ENCODE peak calls at places on chromosomes 12 and 14, in four cellular contexts. Y, Q, K and D are unnamed samples. For H3K9me3, the result is how much of the 10 kb centered on the place peaks cover.

GRCh38 chr14:76011959-76012802 is 26.6 kb downstream of the IFT43 start:
- DNase-seq in Y (no peak), Q (no peak), K (peak), D (peak)

GRCh38 chr12:90211017-90211416 is 502.4 kb upstream of the ATP2B1 start:
- DNase-seq in Y (peak), Q (no peak), K (no peak), D (peak)

GRCh38 chr12:41589878-41590277 is 401.8 kb downstream of the PDZRN4 start:
- DNase-seq in Y (no peak), Q (no peak), K (no peak), D (no peak)

GRCh38 chr12:55142896-55143870 is 17.0 kb downstream of the OR9K2 start:
- DNase-seq in Y (peak), Q (peak), K (peak), D (peak)

GRCh38 chr12:122523280-122523679 is 3.5 kb downstream of the RSRC2 start:
- DNase-seq in Y (peak), Q (peak), K (no peak), D (peak)

GRCh38 chr14:22533739-22534359 is 55.2 kb downstream of the DAD1 start:
- DNase-seq in Y (no peak), Q (no peak), K (no peak), D (no peak)

GRCh38 chr14:90460136-90460535 is 63.3 kb downstream of the CALM1 start:
- DNase-seq in Y (no peak), Q (no peak), K (no peak), D (no peak)

GRCh38 chr12:101792046-101792931 is 38.5 kb downstream of the GNPTAB start:
- DNase-seq in Y (no peak), Q (no peak), K (no peak), D (no peak)

GRCh38 chr14:96670391-96670790 is 126.8 kb upstream of the VRK1 start:
- DNase-seq in Y (no peak), Q (no peak), K (no peak), D (no peak)

GRCh38 chr14:106204063-106204462 is 677.7 kb downstream of the TMEM121 start:
- DNase-seq in Y (no peak), Q (no peak), K (no peak), D (no peak)
- H3K9me3 ChIP-seq in Y (under half), Q (under half), K (under half), D (under half)

GRCh38 chr14:24726480-24726879 is 92.5 kb upstream of the GZMB start:
- DNase-seq in Y (no peak), Q (no peak), K (no peak), D (no peak)
- TF ChIP-seq CTCF in Y (no peak), Q (no peak), K (no peak), D (no peak)

GRCh38 chr14:66482873-66483272 is 3.3 kb upstream of the CCDC196 start:
- DNase-seq in Y (no peak), Q (no peak), K (no peak), D (no peak)

GRCh38 chr14:66485910-66486421 is at the start of gene CCDC196:
- DNase-seq in Y (no peak), Q (no peak), K (no peak), D (no peak)

GRCh38 chr14:66487159-66487558 is 988 bp downstream of the CCDC196 start:
- DNase-seq in Y (no peak), Q (no peak), K (no peak), D (no peak)

GRCh38 chr14:66485029-66485428 is 1.1 kb upstream of the CCDC196 start:
- DNase-seq in Y (no peak), Q (no peak), K (no peak), D (no peak)

DNA sequence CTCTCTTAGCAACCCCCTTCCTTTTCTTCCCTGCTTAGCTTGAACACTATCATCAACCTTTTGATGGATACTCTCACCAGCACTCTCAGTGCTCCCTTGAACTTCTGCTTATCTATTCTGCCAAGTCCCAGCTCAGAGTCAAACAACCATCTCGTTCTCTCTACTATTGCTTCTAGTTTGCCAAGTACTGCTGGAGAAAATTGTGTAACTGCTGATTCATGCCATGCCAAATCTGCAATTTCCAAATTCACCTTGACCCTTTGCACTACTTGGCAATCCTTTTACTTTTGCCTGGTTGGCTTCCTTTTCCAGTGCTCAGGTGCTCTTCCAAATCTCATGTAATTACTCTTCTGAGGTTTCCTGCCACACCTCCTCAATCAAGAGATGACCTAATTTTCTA is 2.8 kb upstream of the CCDC196 start:
- DNase-seq in Y (no peak), Q (no peak), K (no peak), D (no peak)
- H3K4me2 ChIP-seq in Y (no peak), Q (no peak), K (no peak), D (no peak)

GRCh38 chr12:99977550-99977949 is 7.2 kb downstream of the ANKS1B start:
- DNase-seq in Y (no peak), Q (no peak), K (no peak), D (no peak)

GRCh38 chr12:99975321-99975720 is 9.4 kb downstream of the ANKS1B start:
- DNase-seq in Y (no peak), Q (no peak), K (no peak), D (no peak)

GRCh38 chr12:99978152-99978551 is 6.6 kb downstream of the ANKS1B start:
- DNase-seq in Y (no peak), Q (no peak), K (no peak), D (no peak)

GRCh38 chr12:99976762-99977161 is 8.0 kb downstream of the ANKS1B start:
- DNase-seq in Y (no peak), Q (no peak), K (no peak), D (no peak)

DNA sequence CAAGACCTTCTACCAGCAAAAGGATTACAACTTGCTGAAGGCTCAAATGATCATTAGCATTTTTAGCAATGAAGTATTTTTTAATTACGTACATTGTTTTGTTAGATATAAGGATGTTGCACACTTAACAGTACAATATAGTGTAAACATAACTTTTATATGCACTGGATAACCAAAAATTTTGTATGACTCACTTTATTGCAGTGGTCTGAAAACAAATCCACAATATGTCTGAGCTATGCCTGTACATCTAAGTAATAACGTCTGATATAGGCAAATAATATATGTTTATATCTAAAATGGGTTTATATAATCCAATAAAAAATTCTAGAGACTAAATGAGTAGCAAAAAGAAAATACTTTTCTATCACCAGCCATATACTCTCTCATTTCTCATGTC is 10.6 kb downstream of the ANKS1B start:
- DNase-seq in Y (no peak), Q (no peak), K (no peak), D (no peak)
- H3K9me3 ChIP-seq in Y (under half), Q (under half), K (under half), D (under half)

GRCh38 chr12:132342322-132342721 is 12.9 kb upstream of the GALNT9 start:
- DNase-seq in Y (peak), Q (peak), K (peak), D (no peak)
- TF ChIP-seq CTCF in Y (peak), Q (peak), K (peak), D (no peak)

GRCh38 chr14:64709126-64709525 is 4.9 kb downstream of the PLEKHG3 start:
- DNase-seq in Y (no peak), Q (no peak), K (no peak), D (no peak)
- H3K4me2 ChIP-seq in Y (peak), Q (no peak), K (peak), D (no peak)

DNA sequence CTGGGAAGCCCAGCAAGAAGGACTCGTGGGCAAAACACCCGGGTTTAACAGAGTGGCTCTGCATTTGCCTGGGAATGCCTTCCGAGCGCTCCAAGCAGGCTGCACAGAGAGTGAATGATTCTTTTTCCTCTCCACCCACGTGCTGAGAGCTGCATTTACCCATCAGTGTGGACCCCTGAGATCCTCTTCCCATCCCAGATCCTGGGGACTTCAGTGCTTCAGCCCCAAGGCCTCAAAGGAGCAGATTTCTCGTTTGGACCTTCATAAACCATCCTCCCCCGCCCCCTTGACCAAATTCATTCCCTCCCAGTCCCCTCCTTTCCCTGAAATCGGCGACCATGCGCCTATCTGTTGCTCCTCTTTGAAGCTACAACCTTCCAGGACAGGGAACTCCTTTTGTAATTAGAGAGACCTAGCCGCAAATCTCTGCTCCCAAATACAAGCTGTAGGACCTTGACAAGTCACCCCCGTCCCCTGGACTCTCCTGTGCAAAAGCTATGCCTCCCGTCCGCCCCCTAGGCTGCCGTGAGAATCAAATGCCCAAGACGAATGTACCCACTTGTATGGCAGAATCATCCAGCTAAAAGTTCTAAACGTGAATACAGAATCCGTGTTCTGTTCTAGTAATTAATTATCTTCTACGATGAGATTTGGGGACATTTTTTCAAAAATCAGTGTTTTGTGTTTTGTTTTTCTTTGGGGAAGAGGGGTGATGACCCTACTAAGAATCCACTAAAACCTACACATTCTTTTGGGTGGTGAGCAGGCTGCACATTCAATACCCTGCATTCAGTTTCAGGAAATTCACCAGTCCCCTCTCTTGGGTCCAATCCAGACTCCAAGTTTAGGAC is 8.8 kb downstream of the TBX5 start:
- DNase-seq in Y (no peak), Q (no peak), K (peak), D (peak)
- H3K9me3 ChIP-seq in Y (under half), Q (under half), K (under half), D (under half)

DNA sequence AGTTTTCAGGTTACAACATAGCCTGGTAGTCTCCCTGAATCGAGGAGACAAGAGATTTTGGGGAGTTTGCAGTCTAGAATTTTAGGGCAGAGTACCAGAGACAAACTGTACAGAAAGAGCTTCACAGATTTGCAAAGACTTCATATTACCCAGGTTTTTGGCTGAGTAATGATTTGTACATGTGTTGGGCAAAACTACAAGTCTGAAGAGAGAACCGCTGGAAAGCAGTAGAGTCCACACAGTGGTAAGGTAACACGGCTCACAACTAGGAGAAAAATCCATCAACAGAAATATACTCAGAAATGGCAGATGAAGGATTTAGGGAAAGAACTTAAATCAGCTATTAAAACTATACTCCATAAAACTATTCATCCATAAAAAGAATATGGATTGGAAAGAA is 25.7 kb downstream of the FBXO33 start:
- DNase-seq in Y (no peak), Q (no peak), K (no peak), D (no peak)
- TF ChIP-seq CTCF in Y (no peak), Q (no peak), K (no peak), D (no peak)

GRCh38 chr14:20873370-20874177 is 17.6 kb upstream of the RNASE3 start:
- DNase-seq in Y (peak), Q (peak), K (peak), D (peak)
- H3K4me2 ChIP-seq in Y (peak), Q (peak), K (peak), D (peak)

DNA sequence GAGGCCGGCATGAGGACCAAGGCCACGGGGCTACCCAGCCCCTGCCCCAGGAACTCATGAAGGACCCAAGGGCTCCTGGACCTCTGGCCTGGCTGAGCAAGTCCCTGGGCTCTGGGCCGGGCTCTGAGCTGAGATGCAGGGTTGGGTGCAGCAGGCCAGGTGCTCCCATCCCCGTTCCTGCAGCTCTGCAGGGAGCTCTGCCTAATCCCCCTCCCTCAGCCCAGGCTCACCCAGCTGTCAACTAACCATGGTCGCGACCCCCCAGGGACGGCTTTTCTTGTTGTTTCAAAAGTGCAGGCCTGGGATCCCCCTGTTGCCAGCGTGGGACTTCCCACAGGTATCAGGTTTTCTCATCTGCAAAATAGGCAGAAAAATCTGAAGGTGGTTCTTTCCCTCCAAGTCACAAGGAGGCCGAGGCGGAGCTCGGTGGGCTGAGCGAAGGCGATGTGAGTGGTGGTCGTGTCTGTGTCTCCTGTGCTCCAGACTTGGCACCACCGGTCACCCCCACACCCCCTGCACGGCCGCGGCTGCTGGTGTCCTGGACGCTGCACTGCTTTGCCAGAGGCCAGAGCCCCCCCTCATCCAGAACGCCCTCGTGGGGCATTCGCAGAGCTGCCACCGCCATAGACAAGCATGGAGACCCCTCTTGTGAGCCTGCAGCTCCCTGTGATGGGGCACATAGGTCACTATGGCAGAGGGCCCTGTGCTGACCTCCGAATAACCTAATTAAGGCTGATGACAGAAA is 22.5 kb upstream of the GALNT9 start:
- DNase-seq in Y (no peak), Q (no peak), K (no peak), D (no peak)
- H3K9me3 ChIP-seq in Y (under half), Q (under half), K (under half), D (under half)